ENCODE peak calls at places on chromosomes 1 and 21, in six cellular contexts. P, Y, G, R, J and C are unnamed samples.
A peak's percentile ranks its signal among the peaks of the same experiment; 100 is the strongest.

GRCh38 chr1:245585252-245585959 is 430.6 kb downstream of the KIF26B start:
- DNase-seq in J (no peak), R (no peak), G (no peak), P (no peak), Y (peak; percentile 40), C (peak; percentile 22)

GRCh38 chr1:160669802-160670201 is 23.0 kb upstream of the SLAMF1 start:
- DNase-seq in J (no peak), P (no peak), G (no peak), R (no peak), Y (no peak), C (no peak)

GRCh38 chr1:117656202-117656641 is 50.4 kb downstream of the TENT5C start:
- DNase-seq in G (no peak), P (no peak), Y (no peak), R (no peak), J (no peak), C (no peak)

GRCh38 chr21:14306143-14306907 is 76.6 kb downstream of the HSPA13 start:
- DNase-seq in P (no peak), G (no peak), Y (peak; percentile 10), R (no peak), J (no peak), C (no peak)

GRCh38 chr1:158101944-158102343 is 78.8 kb upstream of the CD1D start:
- DNase-seq in R (no peak), J (no peak), P (no peak), Y (peak; percentile 46), G (no peak), C (no peak)

GRCh38 chr1:210236840-210237409 is 4.3 kb downstream of the SERTAD4 start:
- DNase-seq in G (peak; percentile 34), Y (no peak), P (peak; percentile 65), R (no peak), J (no peak), C (no peak)

GRCh38 chr1:2542262-2542915 is 12.3 kb upstream of the HES5 start:
- DNase-seq in R (no peak), G (no peak), P (no peak), J (no peak), Y (no peak), C (no peak)

GRCh38 chr1:211259596-211260126 is 495 bp downstream of the RCOR3 start:
- DNase-seq in Y (peak; percentile 36), R (peak; percentile 71), J (peak; percentile 83), P (peak; percentile 58), G (peak; percentile 82), C (peak; percentile 8)

GRCh38 chr1:222171005-222171404 is 376.9 kb downstream of the HHIPL2 start:
- DNase-seq in G (peak; percentile 37), Y (peak; percentile 5), P (no peak), R (no peak), J (no peak), C (peak; percentile 38)

GRCh38 chr21:27647921-27648320 is 681.0 kb upstream of the ADAMTS5 start:
- DNase-seq in J (no peak), P (no peak), G (no peak), Y (no peak), R (no peak), C (no peak)

GRCh38 chr1:215018555-215018954 is 64.0 kb upstream of the KCNK2 start:
- DNase-seq in J (no peak), R (no peak), Y (no peak), P (no peak), G (no peak), C (no peak)

GRCh38 chr1:28329395-28330153 is 734 bp downstream of the MED18 start:
- DNase-seq in Y (no peak), J (peak; percentile 66), G (peak; percentile 6), R (no peak), P (no peak), C (no peak)

GRCh38 chr1:232597721-232598120 is 32.2 kb downstream of the SIPA1L2 start:
- DNase-seq in J (no peak), G (no peak), R (no peak), P (no peak), Y (no peak), C (no peak)

GRCh38 chr1:115198938-115199337 is 109.6 kb upstream of the TSPAN2 start:
- DNase-seq in R (peak; percentile 48), Y (no peak), J (no peak), P (no peak), G (peak; percentile 19), C (peak; percentile 66)

GRCh38 chr1:206595581-206596318 is 16.5 kb downstream of the EIF2D start:
- DNase-seq in P (no peak), G (no peak), J (no peak), R (no peak), Y (no peak), C (no peak)

GRCh38 chr1:222994506-222995229 is 148.4 kb downstream of the TLR5 start:
- DNase-seq in P (no peak), J (no peak), Y (peak; percentile 43), G (no peak), R (no peak), C (no peak)

GRCh38 chr21:45950740-45951515 is 30.6 kb upstream of the COL6A1 start:
- DNase-seq in P (peak; percentile 44), Y (peak; percentile 45), G (peak; percentile 8), R (no peak), J (no peak), C (no peak)

GRCh38 chr1:189616893-189617292 is 860.8 kb downstream of the BRINP3 start:
- DNase-seq in R (no peak), Y (peak; percentile 66), G (peak; percentile 9), P (no peak), J (no peak), C (no peak)

GRCh38 chr1:160359559-160360226 is 7.2 kb upstream of the NHLH1 start:
- DNase-seq in J (no peak), G (no peak), P (no peak), R (no peak), Y (no peak), C (no peak)

GRCh38 chr1:208997726-208998312 is 585.7 kb upstream of the CAMK1G start:
- DNase-seq in Y (peak; percentile 52), G (no peak), R (no peak), P (no peak), J (no peak), C (no peak)

GRCh38 chr1:229557214-229557850 is 1.2 kb downstream of the ABCB10 start:
- DNase-seq in J (no peak), P (no peak), Y (no peak), G (no peak), R (no peak), C (no peak)

GRCh38 chr1:3895279-3895950 is 4.7 kb downstream of the C1orf174 start:
- DNase-seq in Y (no peak), G (no peak), P (no peak), R (no peak), J (no peak), C (no peak)

GRCh38 chr21:38268859-38269566 is 12.2 kb downstream of the KCNJ15 start:
- DNase-seq in P (no peak), J (no peak), G (no peak), R (no peak), Y (no peak), C (no peak)

GRCh38 chr21:20617130-20617529 is 381.1 kb upstream of the NCAM2 start:
- DNase-seq in Y (no peak), P (no peak), G (no peak), R (no peak), J (no peak), C (no peak)

GRCh38 chr1:94702440-94702810 is 117.7 kb upstream of the SLC44A3 start:
- DNase-seq in R (no peak), Y (no peak), J (no peak), P (no peak), G (no peak), C (peak; percentile 71)

GRCh38 chr1:88509369-88509768 is 174.7 kb upstream of the PKN2 start:
- DNase-seq in R (no peak), J (no peak), P (no peak), Y (no peak), G (no peak), C (no peak)

DNA sequence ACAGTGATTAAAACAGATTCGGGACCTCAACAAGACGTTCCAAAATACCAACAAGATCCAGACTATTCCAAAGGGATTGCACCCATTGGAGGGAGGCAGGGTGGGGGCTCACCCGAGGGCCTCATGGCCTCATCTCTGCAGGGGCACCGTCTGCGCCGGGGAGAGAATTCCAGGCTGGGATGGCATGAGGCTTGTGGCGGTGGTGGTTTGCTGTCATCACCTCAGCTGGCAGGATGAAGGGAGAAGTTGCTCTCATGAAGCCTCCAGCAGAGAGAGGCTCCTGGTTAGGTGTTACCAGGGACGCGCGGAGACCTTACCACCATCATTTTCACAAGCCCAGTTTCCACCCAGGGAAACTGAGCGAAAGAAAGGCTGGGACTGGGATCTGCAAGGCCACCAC is 6.7 kb upstream of the PDPN start:
- DNase-seq in Y (no peak), P (no peak), G (no peak), R (no peak), J (peak; percentile 28), C (no peak)
- TF ChIP-seq CTCF in Y (no peak), P (no peak), G (no peak), R (no peak), J (no peak), C (no peak)

DNA sequence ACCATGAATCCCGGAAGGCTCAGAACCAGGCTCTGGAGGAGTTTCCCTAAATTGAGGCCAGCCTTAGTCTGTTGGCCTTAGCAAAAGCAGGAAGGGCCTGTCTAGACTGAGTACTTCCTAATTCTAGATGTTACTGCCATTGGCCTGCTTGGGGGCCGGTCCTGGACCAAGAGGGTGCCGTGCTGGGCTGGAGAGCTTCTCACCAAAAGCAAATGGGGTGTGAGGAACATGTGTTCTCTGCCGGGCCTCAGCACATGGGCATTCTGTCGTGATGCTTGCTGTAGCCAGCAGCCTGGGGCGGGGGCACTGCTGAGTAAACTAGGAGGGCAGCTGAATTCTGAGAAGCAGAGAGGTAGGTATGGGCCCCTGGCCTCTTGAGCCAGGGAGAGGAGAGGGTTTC is 35.7 kb upstream of the MAN1C1 start:
- DNase-seq in R (no peak), G (no peak), P (no peak), Y (no peak), J (no peak), C (no peak)
- TF ChIP-seq CTCF in R (no peak), G (no peak), P (no peak), Y (no peak), J (no peak), C (no peak)

DNA sequence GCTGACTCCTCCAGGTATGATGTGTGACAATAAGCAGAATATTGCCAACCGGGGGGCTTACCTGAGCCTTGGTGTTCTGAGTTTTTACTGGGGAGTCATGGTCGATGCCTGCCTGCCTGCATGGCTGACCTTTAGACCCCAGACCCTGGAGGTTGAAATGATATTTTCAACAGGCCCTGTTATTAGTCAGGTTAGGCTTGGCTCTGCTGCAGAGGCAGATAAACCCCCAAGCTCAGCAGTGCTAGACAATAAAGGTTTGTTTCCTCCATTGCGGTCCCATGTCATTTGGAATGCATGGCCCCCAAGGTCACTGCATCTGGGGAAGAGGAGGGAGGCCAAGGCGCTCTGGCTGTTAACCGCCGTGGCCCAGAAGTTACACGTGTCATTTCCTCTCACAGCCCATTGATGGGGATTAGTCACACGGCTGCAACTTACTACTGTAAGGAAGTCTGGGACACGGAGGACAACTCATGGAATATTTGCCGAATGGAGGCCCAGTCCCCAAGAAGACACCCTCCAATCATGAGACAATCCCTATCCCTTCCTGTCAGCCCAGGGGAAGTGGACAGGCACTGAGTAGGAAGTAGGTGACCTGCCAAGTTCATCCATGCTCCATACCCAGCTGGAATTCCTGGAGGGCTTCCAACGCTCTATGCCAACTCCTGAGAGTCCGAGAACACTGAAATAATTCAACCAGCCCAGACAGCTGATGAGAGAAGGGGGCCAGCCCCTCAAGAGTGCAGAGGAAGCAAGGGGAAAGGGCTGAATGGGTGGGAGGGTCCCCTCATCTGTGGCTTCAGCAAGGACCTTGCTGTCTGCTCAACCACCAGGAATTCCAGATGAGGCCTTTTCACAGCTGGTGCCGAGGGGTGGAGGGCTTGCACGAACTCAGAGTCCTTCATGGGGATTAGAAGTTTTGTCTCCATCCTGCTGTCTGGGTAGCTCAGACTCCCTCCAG is 97.2 kb downstream of the TAS1R2 start:
- DNase-seq in R (no peak), G (no peak), J (no peak), Y (no peak), P (no peak), C (no peak)
- TF ChIP-seq CTCF in R (no peak), G (no peak), J (no peak), Y (no peak), P (no peak), C (no peak)

GRCh38 chr1:43285269-43285986 is at the start of gene C1orf210:
- DNase-seq in J (peak; percentile 97), Y (peak; percentile 94), G (no peak), R (no peak), P (peak; percentile 91), C (no peak)
- TF ChIP-seq CTCF in J (peak; percentile 26), Y (peak; percentile 19), G (no peak), R (no peak), P (peak; percentile 38), C (no peak)